ENCODE peak calls at places on chromosomes 2 and 18, in seven cellular contexts. F, U, J, K, Y, N and S are unnamed samples.

GRCh38 chr2:54803783-54804758 is 80.6 kb downstream of the EML6 start:
- DNase-seq in F (no peak), U (no peak), J (no peak), K (no peak), Y (no peak), N (no peak), S (no peak)

GRCh38 chr2:68302281-68302680 is 17.5 kb downstream of the CNRIP1 start:
- DNase-seq in F (no peak), U (no peak), J (no peak), K (no peak), Y (no peak), N (no peak), S (no peak)

GRCh38 chr2:126774290-126774689 is 118.3 kb downstream of the GYPC start:
- DNase-seq in F (no peak), U (no peak), J (no peak), K (no peak), Y (peak), N (no peak), S (no peak)

GRCh38 chr2:40395169-40396023 is 56.5 kb downstream of the SLC8A1 start:
- DNase-seq in F (no peak), U (no peak), J (no peak), K (no peak), Y (no peak), N (no peak), S (no peak)

GRCh38 chr2:152730591-152731333 is 12.3 kb downstream of the ARL6IP6 start:
- DNase-seq in F (no peak), U (no peak), J (no peak), K (peak), Y (no peak), N (no peak), S (no peak)

GRCh38 chr18:79987566-79987965 is 797 bp downstream of the TXNL4A start:
- DNase-seq in F (no peak), U (no peak), J (no peak), K (peak), Y (no peak), N (no peak), S (no peak)

GRCh38 chr2:59068255-59068654 is 827.1 kb upstream of the FANCL start:
- DNase-seq in F (no peak), U (no peak), J (no peak), K (no peak), Y (no peak), N (no peak), S (no peak)

GRCh38 chr18:70490008-70490933 is 201.4 kb downstream of the SOCS6 start:
- DNase-seq in F (no peak), U (no peak), J (no peak), K (peak), Y (no peak), N (no peak), S (no peak)

GRCh38 chr2:85709385-85709784 is 15.2 kb downstream of the GNLY start:
- DNase-seq in F (no peak), U (peak), J (no peak), K (peak), Y (no peak), N (no peak), S (no peak)

GRCh38 chr2:37635359-37636208 is 35.9 kb downstream of the CDC42EP3 start:
- DNase-seq in F (peak), U (no peak), J (peak), K (peak), Y (peak), N (peak), S (no peak)

GRCh38 chr2:111653103-111653624 is 230.8 kb downstream of the ANAPC1 start:
- DNase-seq in F (no peak), U (no peak), J (no peak), K (no peak), Y (no peak), N (no peak), S (no peak)

GRCh38 chr18:13237641-13238040 is 19.1 kb downstream of the LDLRAD4 start:
- DNase-seq in F (no peak), U (no peak), J (no peak), K (no peak), Y (no peak), N (no peak), S (no peak)

GRCh38 chr18:11495441-11495840 is 114.0 kb upstream of the SLC35G4 start:
- DNase-seq in F (no peak), U (no peak), J (no peak), K (no peak), Y (no peak), N (no peak), S (no peak)

GRCh38 chr18:5518899-5519371 is 24.9 kb downstream of the EPB41L3 start:
- DNase-seq in F (no peak), U (no peak), J (no peak), K (peak), Y (no peak), N (no peak), S (no peak)

GRCh38 chr2:159867557-159868330 is 69.7 kb upstream of the CD302 start:
- DNase-seq in F (no peak), U (no peak), J (no peak), K (no peak), Y (no peak), N (no peak), S (no peak)

GRCh38 chr18:26863122-26863879 is 2.2 kb downstream of the AQP4 start:
- DNase-seq in F (no peak), U (peak), J (no peak), K (peak), Y (no peak), N (no peak), S (peak)

GRCh38 chr2:242001853-242002252 is 132.3 kb downstream of the RTP5 start:
- DNase-seq in F (no peak), U (no peak), J (no peak), K (no peak), Y (peak), N (peak), S (no peak)

GRCh38 chr2:237200462-237200861 is 114.8 kb downstream of the COPS8 start:
- DNase-seq in F (no peak), U (no peak), J (no peak), K (no peak), Y (no peak), N (no peak), S (no peak)

GRCh38 chr2:95346236-95346737 is 49.1 kb downstream of the KCNIP3 start:
- DNase-seq in F (no peak), U (peak), J (peak), K (peak), Y (peak), N (no peak), S (peak)

GRCh38 chr18:58438161-58438983 is 190.5 kb downstream of the ALPK2 start:
- DNase-seq in F (no peak), U (no peak), J (no peak), K (no peak), Y (no peak), N (no peak), S (no peak)

GRCh38 chr18:59567445-59567844 is 129.8 kb downstream of the CCBE1 start:
- DNase-seq in F (no peak), U (no peak), J (no peak), K (no peak), Y (no peak), N (no peak), S (no peak)

GRCh38 chr2:883260-884026 is 67.2 kb upstream of the SNTG2 start:
- DNase-seq in F (no peak), U (no peak), J (no peak), K (no peak), Y (no peak), N (peak), S (no peak)

GRCh38 chr2:221571391-221572179 is 519 bp downstream of the EPHA4 start:
- DNase-seq in F (no peak), U (peak), J (peak), K (peak), Y (peak), N (no peak), S (peak)

GRCh38 chr18:47582055-47582454 is 330.6 kb upstream of the SKOR2 start:
- DNase-seq in F (no peak), U (no peak), J (no peak), K (no peak), Y (no peak), N (no peak), S (no peak)

GRCh38 chr18:47585914-47586313 is 334.5 kb upstream of the SKOR2 start:
- DNase-seq in F (no peak), U (no peak), J (no peak), K (no peak), Y (no peak), N (no peak), S (no peak)

GRCh38 chr18:47587587-47587986 is 336.1 kb upstream of the SKOR2 start:
- DNase-seq in F (no peak), U (no peak), J (no peak), K (no peak), Y (no peak), N (no peak), S (no peak)

GRCh38 chr18:47585136-47585535 is 333.7 kb upstream of the SKOR2 start:
- DNase-seq in F (no peak), U (no peak), J (no peak), K (no peak), Y (no peak), N (no peak), S (no peak)

GRCh38 chr18:47586418-47586817 is 335.0 kb upstream of the SKOR2 start:
- DNase-seq in F (no peak), U (no peak), J (no peak), K (no peak), Y (no peak), N (no peak), S (no peak)
- TF ChIP-seq CTCF in F (no peak), U (no peak), J (no peak), K (no peak), Y (no peak), N (no peak), S (no peak)

GRCh38 chr2:26561918-26562810 is 79.0 kb downstream of the CIB4 start:
- DNase-seq in F (no peak), U (peak), J (no peak), K (peak), Y (peak), N (peak), S (no peak)
- TF ChIP-seq CTCF in F (no peak), U (peak), J (no peak), K (no peak), Y (no peak), N (no peak), S (no peak)

DNA sequence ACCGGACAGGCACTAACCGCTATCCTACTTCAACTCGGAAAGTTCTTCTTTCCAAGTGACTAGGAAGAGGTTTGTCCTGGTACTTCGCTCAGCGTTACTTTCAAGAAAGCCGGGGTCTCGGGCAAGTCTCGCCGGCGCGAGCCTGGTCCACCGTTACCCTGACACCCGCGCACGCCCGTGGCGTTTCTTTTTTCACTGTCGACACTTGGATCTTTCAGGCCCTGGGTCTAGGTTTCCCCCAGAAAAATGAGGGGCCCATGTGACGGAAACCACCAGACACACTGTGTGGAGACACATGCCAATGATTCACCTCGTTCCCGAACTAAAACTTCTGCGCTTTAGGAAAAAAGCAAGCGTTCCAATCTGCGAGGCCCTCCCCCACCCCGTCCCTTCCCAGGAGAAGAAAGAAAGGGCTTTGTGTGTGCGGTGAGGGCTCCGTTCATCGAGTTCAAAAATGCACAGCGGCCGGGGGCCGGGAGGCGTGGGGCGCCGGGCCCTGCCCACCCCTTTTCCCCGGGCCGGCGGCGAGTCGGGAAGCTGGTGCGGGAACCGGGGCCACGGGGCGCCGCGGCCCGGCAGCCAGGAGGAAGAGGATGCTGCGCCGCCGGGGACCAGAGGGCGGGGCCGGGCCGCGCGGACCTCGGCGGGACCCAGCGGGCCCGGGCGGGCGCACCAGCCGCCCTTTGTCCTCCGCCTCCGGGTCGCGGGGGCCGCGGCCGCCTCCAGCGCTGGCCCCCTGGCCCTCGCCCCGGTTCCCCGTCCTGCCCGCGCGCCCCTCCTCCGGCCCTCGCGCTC is 2.6 kb downstream of the ZNF521 start:
- DNase-seq in F (no peak), U (peak), J (peak), K (no peak), Y (peak), N (no peak), S (peak)
- TF ChIP-seq CTCF in F (no peak), U (no peak), J (no peak), K (no peak), Y (no peak), N (no peak), S (no peak)

DNA sequence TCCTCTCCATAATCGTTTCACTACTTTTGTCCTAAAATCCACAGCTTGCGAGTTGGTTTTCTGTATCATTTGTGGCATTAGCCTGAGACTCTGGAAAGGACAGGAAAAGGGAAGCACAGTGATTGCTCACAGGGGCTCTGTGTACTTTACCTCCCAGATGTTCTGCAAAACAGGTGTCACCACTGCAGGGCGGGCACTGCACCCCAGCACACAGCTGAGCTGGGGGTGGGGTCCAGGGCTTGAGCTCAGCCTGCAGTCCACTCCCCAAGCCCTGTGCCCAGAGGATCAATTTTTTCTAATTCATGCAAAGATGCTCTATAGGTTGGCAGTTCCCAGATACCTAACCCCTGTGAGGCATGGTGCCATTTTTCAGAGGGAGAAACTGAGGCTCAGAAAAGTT is 119.4 kb upstream of the GLI2 start:
- DNase-seq in F (no peak), U (no peak), J (no peak), K (no peak), Y (peak), N (no peak), S (no peak)
- TF ChIP-seq CTCF in F (no peak), U (no peak), J (no peak), K (no peak), Y (no peak), N (no peak), S (no peak)

DNA sequence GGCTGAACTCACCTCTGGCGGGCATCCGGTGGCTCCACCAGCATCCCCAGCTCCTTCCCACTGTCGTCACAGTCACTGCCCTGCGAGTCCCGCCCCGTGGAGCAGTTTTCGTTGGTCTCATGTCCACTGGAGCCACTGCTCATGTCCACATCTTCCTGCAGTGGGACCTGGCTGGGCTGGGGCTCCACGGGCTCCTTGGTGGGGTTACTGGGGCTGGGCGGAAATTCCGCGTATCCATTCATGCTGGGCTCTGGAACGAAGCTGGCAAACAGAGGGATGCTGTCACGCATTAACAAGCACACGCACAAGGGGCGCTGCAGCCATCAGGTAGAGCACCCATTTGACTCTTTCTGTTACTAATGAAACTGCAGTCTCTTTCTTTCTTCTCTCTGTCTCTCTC is 10.7 kb downstream of the PER2 start:
- DNase-seq in F (no peak), U (no peak), J (no peak), K (no peak), Y (no peak), N (no peak), S (no peak)
- TF ChIP-seq CTCF in F (no peak), U (no peak), J (no peak), K (no peak), Y (no peak), N (no peak), S (no peak)

DNA sequence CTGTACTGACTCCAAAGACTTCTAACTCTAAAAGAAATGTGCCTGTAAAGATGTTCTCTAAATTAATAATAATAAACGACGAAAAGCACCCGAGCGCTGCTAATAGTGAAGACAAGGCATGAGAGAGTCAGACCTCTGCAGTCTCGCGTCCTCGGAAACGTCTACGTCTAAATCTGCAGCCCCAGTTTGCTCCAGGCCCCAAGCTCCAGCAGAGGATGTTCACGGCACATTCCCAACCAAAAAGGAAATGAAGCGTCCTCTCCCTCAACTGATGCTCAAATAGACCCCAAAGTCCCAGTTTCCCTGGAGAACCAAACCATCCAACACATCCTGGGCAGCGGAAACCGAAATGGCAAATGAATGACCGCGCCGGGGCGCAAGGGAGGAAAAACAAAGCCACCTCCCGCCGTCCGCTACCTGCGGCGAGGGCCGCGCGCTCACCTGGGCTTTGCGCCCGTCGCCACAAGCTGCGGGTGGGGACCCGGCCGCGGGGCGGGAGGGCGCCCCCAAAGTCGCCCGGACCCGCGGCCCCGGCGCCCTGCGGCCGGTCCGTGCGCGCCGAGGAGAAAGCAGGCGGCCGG is 47.1 kb upstream of the CCDC150 start:
- DNase-seq in F (no peak), U (peak), J (no peak), K (peak), Y (no peak), N (no peak), S (peak)
- TF ChIP-seq CTCF in F (no peak), U (no peak), J (no peak), K (no peak), Y (no peak), N (no peak), S (no peak)

GRCh38 chr2:223970343-223971128 is 13.3 kb downstream of the MRPL44 start:
- DNase-seq in F (no peak), U (peak), J (peak), K (peak), Y (no peak), N (peak), S (no peak)
- TF ChIP-seq CTCF in F (peak), U (peak), J (peak), K (peak), Y (peak), N (peak), S (peak)

GRCh38 chr2:207624170-207625013 is 802 bp downstream of the METTL21A start:
- DNase-seq in F (no peak), U (peak), J (peak), K (peak), Y (peak), N (peak), S (peak)

GRCh38 chr2:207629553-207629952 is 4.4 kb upstream of the METTL21A start:
- DNase-seq in F (no peak), U (no peak), J (no peak), K (no peak), Y (no peak), N (no peak), S (no peak)

GRCh38 chr2:207630491-207630890 is 5.3 kb upstream of the METTL21A start:
- DNase-seq in F (no peak), U (no peak), J (no peak), K (no peak), Y (no peak), N (no peak), S (no peak)

GRCh38 chr2:207621640-207622039 is 3.6 kb downstream of the METTL21A start:
- DNase-seq in F (no peak), U (no peak), J (no peak), K (no peak), Y (no peak), N (no peak), S (no peak)

GRCh38 chr2:207625014-207625755 is at the start of gene METTL21A:
- DNase-seq in F (peak), U (peak), J (peak), K (peak), Y (peak), N (peak), S (peak)
- TF ChIP-seq CTCF in F (peak), U (peak), J (peak), K (peak), Y (peak), N (peak), S (no peak)